ENCODE peak calls at places on chromosomes 13 and 19, in six cellular contexts. One of them, this sample, is unnamed.

GRCh38 chr19:650121-650520 is 10.4 kb downstream of the FGF22 start:
- DNase-seq in left colon: no peak
- DNase-seq in gastrocnemius medialis: no peak
- DNase-seq in ELF-1: no peak
- DNase-seq in activated naive CD4-positive, alpha-beta T cell treated with anti-CD3 and anti-CD28 coated beads, Interleukin-2, amount 50 U/mL, for 72 hours: no peak
- DNase-seq in memory B cell: no peak
- DNase-seq in this sample: peak; percentile 6

GRCh38 chr19:54248016-54248601 is 5.5 kb upstream of the LILRA6 start:
- DNase-seq in left colon: no peak
- DNase-seq in activated naive CD4-positive, alpha-beta T cell treated with anti-CD3 and anti-CD28 coated beads, Interleukin-2, amount 50 U/mL, for 72 hours: peak; percentile 80
- DNase-seq in memory B cell: no peak
- DNase-seq in gastrocnemius medialis: no peak
- DNase-seq in ELF-1: no peak
- DNase-seq in this sample: no peak

GRCh38 chr19:29841209-29841558 is 29.4 kb downstream of the CCNE1 start:
- DNase-seq in gastrocnemius medialis: no peak
- DNase-seq in activated naive CD4-positive, alpha-beta T cell treated with anti-CD3 and anti-CD28 coated beads, Interleukin-2, amount 50 U/mL, for 72 hours: no peak
- DNase-seq in ELF-1: peak; percentile 67
- DNase-seq in memory B cell: no peak
- DNase-seq in left colon: no peak
- DNase-seq in this sample: no peak

GRCh38 chr13:113532156-113532806 is 41.8 kb upstream of the DCUN1D2 start:
- DNase-seq in left colon: no peak
- DNase-seq in gastrocnemius medialis: no peak
- DNase-seq in activated naive CD4-positive, alpha-beta T cell treated with anti-CD3 and anti-CD28 coated beads, Interleukin-2, amount 50 U/mL, for 72 hours: no peak
- DNase-seq in memory B cell: no peak
- DNase-seq in ELF-1: peak; percentile 94
- DNase-seq in this sample: peak; percentile 79

GRCh38 chr13:42645717-42646116 is 71.8 kb downstream of the TNFSF11 start:
- DNase-seq in gastrocnemius medialis: no peak
- DNase-seq in left colon: no peak
- DNase-seq in activated naive CD4-positive, alpha-beta T cell treated with anti-CD3 and anti-CD28 coated beads, Interleukin-2, amount 50 U/mL, for 72 hours: no peak
- DNase-seq in memory B cell: no peak
- DNase-seq in ELF-1: no peak
- DNase-seq in this sample: no peak

GRCh38 chr19:14494910-14495677 is 833 bp downstream of the GIPC1 start:
- DNase-seq in activated naive CD4-positive, alpha-beta T cell treated with anti-CD3 and anti-CD28 coated beads, Interleukin-2, amount 50 U/mL, for 72 hours: no peak
- DNase-seq in ELF-1: no peak
- DNase-seq in gastrocnemius medialis: no peak
- DNase-seq in memory B cell: no peak
- DNase-seq in left colon: no peak
- DNase-seq in this sample: peak; percentile 27

GRCh38 chr13:100434010-100434763 is 154.4 kb downstream of the GGACT start:
- DNase-seq in activated naive CD4-positive, alpha-beta T cell treated with anti-CD3 and anti-CD28 coated beads, Interleukin-2, amount 50 U/mL, for 72 hours: no peak
- DNase-seq in left colon: no peak
- DNase-seq in memory B cell: no peak
- DNase-seq in gastrocnemius medialis: no peak
- DNase-seq in ELF-1: no peak
- DNase-seq in this sample: no peak

GRCh38 chr13:32309812-32310706 is 5.1 kb downstream of the ZAR1L start:
- DNase-seq in ELF-1: peak; percentile 57
- DNase-seq in activated naive CD4-positive, alpha-beta T cell treated with anti-CD3 and anti-CD28 coated beads, Interleukin-2, amount 50 U/mL, for 72 hours: no peak
- DNase-seq in memory B cell: peak; percentile 46
- DNase-seq in gastrocnemius medialis: peak; percentile 2
- DNase-seq in left colon: no peak
- DNase-seq in this sample: peak; percentile 30

GRCh38 chr19:35903550-35904179 is 1.3 kb downstream of the HCST start:
- DNase-seq in activated naive CD4-positive, alpha-beta T cell treated with anti-CD3 and anti-CD28 coated beads, Interleukin-2, amount 50 U/mL, for 72 hours: peak; percentile 94
- DNase-seq in ELF-1: peak; percentile 66
- DNase-seq in memory B cell: peak; percentile 96
- DNase-seq in gastrocnemius medialis: peak; percentile 55
- DNase-seq in left colon: peak; percentile 81
- DNase-seq in this sample: peak; percentile 76

GRCh38 chr13:72970301-72970880 is 88.4 kb upstream of the KLF5 start:
- DNase-seq in gastrocnemius medialis: no peak
- DNase-seq in activated naive CD4-positive, alpha-beta T cell treated with anti-CD3 and anti-CD28 coated beads, Interleukin-2, amount 50 U/mL, for 72 hours: no peak
- DNase-seq in ELF-1: no peak
- DNase-seq in left colon: no peak
- DNase-seq in memory B cell: no peak
- DNase-seq in this sample: no peak

GRCh38 chr13:25037057-25037813 is 58.7 kb upstream of the PABPC3 start:
- DNase-seq in activated naive CD4-positive, alpha-beta T cell treated with anti-CD3 and anti-CD28 coated beads, Interleukin-2, amount 50 U/mL, for 72 hours: no peak
- DNase-seq in left colon: peak; percentile 49
- DNase-seq in ELF-1: peak; percentile 73
- DNase-seq in memory B cell: peak; percentile 61
- DNase-seq in gastrocnemius medialis: no peak
- DNase-seq in this sample: peak; percentile 58

GRCh38 chr13:34040863-34041262 is 222.9 kb downstream of the RFC3 start:
- DNase-seq in ELF-1: no peak
- DNase-seq in memory B cell: no peak
- DNase-seq in activated naive CD4-positive, alpha-beta T cell treated with anti-CD3 and anti-CD28 coated beads, Interleukin-2, amount 50 U/mL, for 72 hours: no peak
- DNase-seq in gastrocnemius medialis: no peak
- DNase-seq in left colon: no peak
- DNase-seq in this sample: no peak

GRCh38 chr13:23771966-23772365 is 117.2 kb downstream of the MIPEP start:
- DNase-seq in left colon: no peak
- DNase-seq in ELF-1: no peak
- DNase-seq in memory B cell: no peak
- DNase-seq in gastrocnemius medialis: no peak
- DNase-seq in activated naive CD4-positive, alpha-beta T cell treated with anti-CD3 and anti-CD28 coated beads, Interleukin-2, amount 50 U/mL, for 72 hours: no peak
- DNase-seq in this sample: no peak

GRCh38 chr13:74465279-74465678 is 331.1 kb upstream of the KLF12 start:
- DNase-seq in ELF-1: peak; percentile 58
- DNase-seq in activated naive CD4-positive, alpha-beta T cell treated with anti-CD3 and anti-CD28 coated beads, Interleukin-2, amount 50 U/mL, for 72 hours: no peak
- DNase-seq in memory B cell: no peak
- DNase-seq in gastrocnemius medialis: no peak
- DNase-seq in left colon: no peak
- DNase-seq in this sample: no peak

GRCh38 chr19:3029070-3029923 is at the start of gene TLE2:
- DNase-seq in gastrocnemius medialis: no peak
- DNase-seq in memory B cell: no peak
- DNase-seq in ELF-1: no peak
- DNase-seq in left colon: peak; percentile 43
- DNase-seq in activated naive CD4-positive, alpha-beta T cell treated with anti-CD3 and anti-CD28 coated beads, Interleukin-2, amount 50 U/mL, for 72 hours: no peak
- DNase-seq in this sample: peak; percentile 63

GRCh38 chr19:2231621-2232221 is 4.4 kb downstream of the PLEKHJ1 start:
- DNase-seq in memory B cell: no peak
- DNase-seq in left colon: no peak
- DNase-seq in ELF-1: no peak
- DNase-seq in gastrocnemius medialis: no peak
- DNase-seq in activated naive CD4-positive, alpha-beta T cell treated with anti-CD3 and anti-CD28 coated beads, Interleukin-2, amount 50 U/mL, for 72 hours: no peak
- DNase-seq in this sample: no peak

GRCh38 chr13:28001837-28002473 is 13.5 kb upstream of the URAD start:
- DNase-seq in gastrocnemius medialis: no peak
- DNase-seq in activated naive CD4-positive, alpha-beta T cell treated with anti-CD3 and anti-CD28 coated beads, Interleukin-2, amount 50 U/mL, for 72 hours: no peak
- DNase-seq in memory B cell: no peak
- DNase-seq in left colon: no peak
- DNase-seq in ELF-1: no peak
- DNase-seq in this sample: no peak

This sample was measured in iPS-NIHi11.